ENCODE peak calls at places on chromosomes 6 and 20, in eight cellular contexts. C, O, J, Z, V, P, M and Y are unnamed samples.

GRCh38 chr6:138986578-138986977 is 1.5 kb downstream of the REPS1 start:
- DNase-seq in C (no peak), O (no peak), J (no peak), Z (peak; percentile 17), V (no peak), P (no peak), M (no peak), Y (no peak)

GRCh38 chr6:107679457-107679856 is 144.7 kb downstream of the SCML4 start:
- DNase-seq in C (no peak), O (no peak), J (peak; percentile 45), Z (peak; percentile 2), V (no peak), P (no peak), M (peak; percentile 69), Y (no peak)

GRCh38 chr6:147287869-147288271 is 83.7 kb downstream of the STXBP5 start:
- DNase-seq in C (no peak), O (no peak), J (no peak), Z (peak; percentile 66), V (no peak), P (peak; percentile 0), M (no peak), Y (no peak)

GRCh38 chr6:100283288-100283687 is 181.4 kb downstream of the SIM1 start:
- DNase-seq in C (no peak), O (no peak), J (no peak), Z (peak; percentile 91), V (peak; percentile 9), P (peak; percentile 77), M (no peak), Y (no peak)

GRCh38 chr20:6116763-6117162 is 6.1 kb downstream of the FERMT1 start:
- DNase-seq in C (no peak), O (no peak), J (no peak), Z (no peak), V (no peak), P (no peak), M (no peak), Y (no peak)

GRCh38 chr20:25032065-25032477 is 25.9 kb downstream of the ACSS1 start:
- DNase-seq in C (no peak), O (no peak), J (no peak), Z (no peak), V (no peak), P (no peak), M (peak; percentile 30), Y (no peak)

GRCh38 chr6:109187399-109188114 is 92.2 kb downstream of the CEP57L1 start:
- DNase-seq in C (peak; percentile 57), O (peak; percentile 57), J (peak; percentile 30), Z (peak; percentile 50), V (peak; percentile 66), P (peak; percentile 67), M (no peak), Y (peak; percentile 35)

GRCh38 chr6:26296857-26297648 is 67.9 kb upstream of the BTN3A2 start:
- DNase-seq in C (no peak), O (no peak), J (no peak), Z (peak; percentile 85), V (no peak), P (no peak), M (no peak), Y (no peak)

GRCh38 chr20:51220293-51220706 is 197.4 kb upstream of the KCNG1 start:
- DNase-seq in C (peak; percentile 74), O (no peak), J (no peak), Z (peak; percentile 17), V (peak; percentile 62), P (peak; percentile 78), M (peak; percentile 34), Y (no peak)

GRCh38 chr6:33978593-33979150 is 167.2 kb downstream of the GRM4 start:
- DNase-seq in C (no peak), O (no peak), J (no peak), Z (no peak), V (peak; percentile 1), P (no peak), M (no peak), Y (no peak)

GRCh38 chr6:13368716-13369115 is 40.4 kb upstream of the TBC1D7 start:
- DNase-seq in C (no peak), O (no peak), J (no peak), Z (no peak), V (no peak), P (no peak), M (no peak), Y (no peak)

GRCh38 chr6:24606200-24606599 is 39.8 kb downstream of the KIAA0319 start:
- DNase-seq in C (no peak), O (no peak), J (no peak), Z (no peak), V (no peak), P (no peak), M (no peak), Y (no peak)

GRCh38 chr6:88059221-88059620 is 11.6 kb downstream of the SPACA1 start:
- DNase-seq in C (no peak), O (no peak), J (no peak), Z (peak; percentile 81), V (no peak), P (no peak), M (no peak), Y (no peak)

GRCh38 chr6:163405412-163406309 is 8.9 kb upstream of the QKI start:
- DNase-seq in C (no peak), O (no peak), J (peak; percentile 68), Z (no peak), V (no peak), P (peak; percentile 30), M (peak; percentile 86), Y (peak; percentile 79)